ENCODE peak calls at places on chromosomes 11 and 22, in seven cellular contexts. M, V, D, O, U, G and K are unnamed samples.

GRCh38 chr11:76241243-76242000 is 35.1 kb upstream of the WNT11 start:
- DNase-seq in M (no peak), V (no peak), D (no peak), O (no peak), U (no peak), G (no peak), K (no peak)

GRCh38 chr22:35839811-35840739 is 122.4 kb downstream of the APOL5 start:
- DNase-seq in M (peak), V (peak), D (peak), O (peak), U (peak), G (peak), K (peak)

GRCh38 chr11:118106789-118107335 is 20.1 kb upstream of the SMIM35 start:
- DNase-seq in M (no peak), V (no peak), D (no peak), O (peak), U (no peak), G (peak), K (no peak)

GRCh38 chr11:10902301-10902700 is 44.4 kb upstream of the ZBED5 start:
- DNase-seq in M (no peak), V (no peak), D (no peak), O (peak), U (no peak), G (no peak), K (no peak)

GRCh38 chr11:120136356-120136755 is 1.6 kb downstream of the TRIM29 start:
- DNase-seq in M (no peak), V (no peak), D (no peak), O (no peak), U (no peak), G (no peak), K (no peak)

GRCh38 chr22:37744589-37744988 is 47.7 kb downstream of the TRIOBP start:
- DNase-seq in M (no peak), V (no peak), D (no peak), O (no peak), U (peak), G (no peak), K (no peak)

GRCh38 chr11:122100222-122101080 is 15.6 kb downstream of the BLID start:
- DNase-seq in M (peak), V (no peak), D (peak), O (no peak), U (peak), G (peak), K (no peak)

GRCh38 chr11:111183706-111184105 is 61.8 kb upstream of the POU2AF2 start:
- DNase-seq in M (no peak), V (no peak), D (peak), O (peak), U (no peak), G (peak), K (no peak)

GRCh38 chr11:18594999-18595749 is 4.4 kb upstream of the MISFA start:
- DNase-seq in M (no peak), V (no peak), D (peak), O (peak), U (no peak), G (no peak), K (no peak)

GRCh38 chr11:114314096-114314495 is 17.9 kb downstream of the NNMT start:
- DNase-seq in M (no peak), V (no peak), D (peak), O (no peak), U (no peak), G (no peak), K (no peak)

GRCh38 chr22:20436309-20437252 is 1.0 kb downstream of the SCARF2 start:
- DNase-seq in M (peak), V (peak), D (peak), O (no peak), U (peak), G (peak), K (no peak)

GRCh38 chr22:50694766-50695420 is 22.3 kb downstream of the SHANK3 start:
- DNase-seq in M (peak), V (no peak), D (no peak), O (no peak), U (peak), G (no peak), K (no peak)

GRCh38 chr11:79078999-79079398 is 361.8 kb downstream of the TENM4 start:
- DNase-seq in M (no peak), V (no peak), D (no peak), O (no peak), U (peak), G (no peak), K (no peak)

GRCh38 chr11:116199182-116199581 is 573.6 kb downstream of the BUD13 start:
- DNase-seq in M (no peak), V (no peak), D (no peak), O (no peak), U (peak), G (no peak), K (no peak)

GRCh38 chr11:23769214-23769613 is 727.6 kb upstream of the LUZP2 start:
- DNase-seq in M (no peak), V (no peak), D (peak), O (no peak), U (no peak), G (no peak), K (no peak)
- H3K4me3 ChIP-seq in M (no peak), V (no peak), D (no peak), O (no peak), U (no peak), G (no peak), K (no peak)

GRCh38 chr22:47920380-47920959 is 1158.0 kb downstream of the TBC1D22A start:
- DNase-seq in M (no peak), V (no peak), D (no peak), O (no peak), U (no peak), G (no peak), K (no peak)

GRCh38 chr22:47921906-47922305 is 1159.5 kb downstream of the TBC1D22A start:
- DNase-seq in M (no peak), V (no peak), D (no peak), O (no peak), U (no peak), G (no peak), K (no peak)

GRCh38 chr22:47918936-47919505 is 1156.6 kb downstream of the TBC1D22A start:
- DNase-seq in M (no peak), V (peak), D (no peak), O (no peak), U (no peak), G (no peak), K (no peak)

GRCh38 chr22:47919893-47920292 is 1157.4 kb downstream of the TBC1D22A start:
- DNase-seq in M (no peak), V (no peak), D (no peak), O (no peak), U (no peak), G (no peak), K (no peak)

GRCh38 chr22:47918276-47918928 is 1156.0 kb downstream of the TBC1D22A start:
- DNase-seq in M (no peak), V (no peak), D (no peak), O (no peak), U (no peak), G (no peak), K (no peak)
- H3K4me3 ChIP-seq in M (no peak), V (no peak), D (no peak), O (no peak), U (no peak), G (no peak), K (no peak)

GRCh38 chr22:17370766-17371181 is 1.5 kb downstream of the CECR2 start:
- DNase-seq in M (no peak), V (no peak), D (no peak), O (no peak), U (no peak), G (no peak), K (no peak)

GRCh38 chr22:17369553-17370035 is 334 bp downstream of the CECR2 start:
- DNase-seq in M (peak), V (peak), D (no peak), O (no peak), U (peak), G (no peak), K (no peak)

GRCh38 chr22:17373839-17374238 is 4.6 kb downstream of the CECR2 start:
- DNase-seq in M (no peak), V (no peak), D (no peak), O (no peak), U (no peak), G (no peak), K (no peak)

GRCh38 chr22:17370036-17370765 is 941 bp downstream of the CECR2 start:
- DNase-seq in M (peak), V (no peak), D (no peak), O (no peak), U (peak), G (no peak), K (no peak)

DNA sequence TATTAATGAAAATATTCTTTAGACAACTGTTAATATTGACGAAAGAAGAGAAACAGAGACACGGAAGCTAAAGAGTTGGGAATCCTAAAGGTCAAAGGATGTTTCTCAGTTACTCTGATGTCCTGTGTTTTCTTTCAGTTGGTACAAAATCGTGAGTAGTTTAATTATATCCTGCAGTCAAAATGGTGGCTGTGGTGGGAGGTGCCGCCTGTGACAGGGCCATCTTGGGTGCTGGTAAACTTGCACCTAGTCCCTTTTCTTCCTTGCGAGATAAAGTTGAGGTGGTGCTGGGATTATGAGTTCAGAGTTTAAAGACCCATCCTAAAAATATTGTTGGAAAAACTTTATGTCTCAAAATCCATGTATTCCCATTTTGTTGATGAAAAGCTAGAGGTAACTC is 2.2 kb downstream of the CECR2 start:
- DNase-seq in M (no peak), V (no peak), D (no peak), O (no peak), U (no peak), G (no peak), K (no peak)
- H3K4me3 ChIP-seq in M (peak), V (peak), D (no peak), O (no peak), U (peak), G (no peak), K (no peak)

GRCh38 chr22:42283288-42284229 is 13.1 kb upstream of the TCF20 start:
- DNase-seq in M (peak), V (peak), D (no peak), O (no peak), U (no peak), G (no peak), K (no peak)
- H3K4me3 ChIP-seq in M (peak), V (peak), D (no peak), O (no peak), U (peak), G (peak), K (no peak)

GRCh38 chr22:46052801-46053562 is 76.0 kb upstream of the WNT7B start:
- DNase-seq in M (peak), V (no peak), D (peak), O (peak), U (peak), G (peak), K (no peak)
- H3K4me3 ChIP-seq in M (peak), V (no peak), D (peak), O (peak), U (peak), G (peak), K (peak)

GRCh38 chr11:61972112-61972795 is 4.8 kb upstream of the FTH1 start:
- DNase-seq in M (peak), V (no peak), D (no peak), O (no peak), U (no peak), G (peak), K (no peak)
- H3K4me3 ChIP-seq in M (no peak), V (no peak), D (peak), O (peak), U (no peak), G (peak), K (no peak)

GRCh38 chr11:70825893-70826540 is 426.4 kb downstream of the SHANK2 start:
- DNase-seq in M (no peak), V (peak), D (no peak), O (no peak), U (no peak), G (no peak), K (no peak)
- H3K4me3 ChIP-seq in M (no peak), V (peak), D (no peak), O (no peak), U (no peak), G (no peak), K (no peak)

DNA sequence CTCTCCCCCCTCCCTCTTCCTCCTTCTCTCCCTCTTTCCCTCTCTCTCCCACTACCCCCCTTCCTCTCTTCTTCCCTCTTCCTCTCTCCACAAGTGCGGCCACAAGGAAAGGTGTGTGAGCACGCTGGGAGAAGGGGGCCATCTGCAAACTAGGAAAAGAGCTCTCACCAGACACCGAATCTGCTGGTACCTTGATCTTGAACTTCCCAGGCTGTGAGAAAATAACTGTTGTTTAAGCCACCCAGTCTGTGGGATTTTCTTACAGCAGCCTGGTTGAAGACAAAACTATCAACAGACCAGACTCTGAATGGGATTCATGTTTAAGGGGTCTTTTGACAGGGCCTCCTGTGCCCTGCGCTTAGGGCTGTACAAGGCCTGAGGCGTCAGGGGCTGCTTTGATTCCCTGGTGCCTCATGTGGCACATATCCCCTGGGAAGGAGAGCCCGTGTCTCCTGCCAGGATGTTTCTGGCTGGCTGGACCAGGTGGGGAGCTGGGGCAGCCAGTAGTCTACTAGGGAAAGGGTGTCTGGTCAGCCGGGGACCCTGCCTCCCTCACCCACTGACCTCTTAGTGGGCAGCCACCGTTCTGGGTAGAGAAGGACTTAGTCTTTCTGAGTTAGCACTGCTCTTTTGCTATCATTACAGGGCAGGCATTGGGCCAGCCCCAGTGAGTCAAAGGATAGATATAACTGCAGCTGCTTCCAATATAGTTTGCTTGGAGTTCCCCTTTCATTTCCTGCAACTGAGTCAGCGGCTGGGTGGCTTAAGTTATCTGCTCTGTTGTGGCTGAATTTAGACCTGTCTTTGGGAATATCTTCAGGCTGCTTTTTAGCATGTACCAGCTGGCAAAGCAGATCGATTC is 6.2 kb downstream of the PANX1 start:
- DNase-seq in M (peak), V (no peak), D (peak), O (peak), U (peak), G (peak), K (no peak)
- H3K4me3 ChIP-seq in M (no peak), V (no peak), D (peak), O (peak), U (no peak), G (peak), K (no peak)